ENCODE peak calls at places on chromosome 5, in seven cellular contexts. One of them, this sample, is unnamed.

GRCh38 chr5:110268985-110269384 is 457.5 kb downstream of the TMEM232 start:
- DNase-seq in SK-N-SH: no peak
- DNase-seq in MM.1S: peak
- DNase-seq in OCI-LY7: no peak
- DNase-seq in hepatocyte: no peak
- DNase-seq in PC-3: no peak
- DNase-seq in GM23248: no peak
- DNase-seq in this sample: peak

GRCh38 chr5:125042243-125042887 is 295.9 kb upstream of the ZNF608 start:
- DNase-seq in SK-N-SH: no peak
- DNase-seq in MM.1S: no peak
- DNase-seq in OCI-LY7: no peak
- DNase-seq in hepatocyte: no peak
- DNase-seq in PC-3: no peak
- DNase-seq in GM23248: peak
- DNase-seq in this sample: no peak

GRCh38 chr5:98783051-98783649 is 9.7 kb downstream of the RGMB start:
- DNase-seq in SK-N-SH: no peak
- DNase-seq in MM.1S: no peak
- DNase-seq in OCI-LY7: no peak
- DNase-seq in hepatocyte: no peak
- DNase-seq in PC-3: no peak
- DNase-seq in GM23248: peak
- DNase-seq in this sample: no peak

GRCh38 chr5:67807116-67807888 is 408.3 kb upstream of the PIK3R1 start:
- DNase-seq in SK-N-SH: no peak
- DNase-seq in MM.1S: no peak
- DNase-seq in OCI-LY7: no peak
- DNase-seq in hepatocyte: no peak
- DNase-seq in PC-3: no peak
- DNase-seq in GM23248: no peak
- DNase-seq in this sample: no peak

GRCh38 chr5:178074266-178074952 is 38.9 kb upstream of the N4BP3 start:
- DNase-seq in SK-N-SH: no peak
- DNase-seq in MM.1S: peak
- DNase-seq in OCI-LY7: peak
- DNase-seq in hepatocyte: peak
- DNase-seq in PC-3: no peak
- DNase-seq in GM23248: peak
- DNase-seq in this sample: peak

GRCh38 chr5:73816656-73817420 is 190.8 kb downstream of the ARHGEF28 start:
- DNase-seq in SK-N-SH: no peak
- DNase-seq in MM.1S: no peak
- DNase-seq in OCI-LY7: no peak
- DNase-seq in hepatocyte: no peak
- DNase-seq in PC-3: no peak
- DNase-seq in GM23248: peak
- DNase-seq in this sample: no peak

GRCh38 chr5:120358949-120359348 is 105.2 kb upstream of the PRR16 start:
- DNase-seq in SK-N-SH: no peak
- DNase-seq in MM.1S: no peak
- DNase-seq in OCI-LY7: no peak
- DNase-seq in hepatocyte: no peak
- DNase-seq in PC-3: peak
- DNase-seq in GM23248: no peak
- DNase-seq in this sample: no peak

GRCh38 chr5:82360043-82360442 is 81.9 kb upstream of the RPS23 start:
- DNase-seq in SK-N-SH: no peak
- DNase-seq in MM.1S: no peak
- DNase-seq in OCI-LY7: no peak
- DNase-seq in hepatocyte: no peak
- DNase-seq in PC-3: no peak
- DNase-seq in GM23248: no peak
- DNase-seq in this sample: peak

GRCh38 chr5:142360051-142360498 is 35.3 kb upstream of the SPRY4 start:
- DNase-seq in SK-N-SH: no peak
- DNase-seq in MM.1S: no peak
- DNase-seq in OCI-LY7: no peak
- DNase-seq in hepatocyte: no peak
- DNase-seq in PC-3: no peak
- DNase-seq in GM23248: no peak
- DNase-seq in this sample: no peak

GRCh38 chr5:89168766-89169165 is 285.8 kb upstream of the MEF2C start:
- DNase-seq in SK-N-SH: no peak
- DNase-seq in MM.1S: no peak
- DNase-seq in OCI-LY7: no peak
- DNase-seq in hepatocyte: no peak
- DNase-seq in PC-3: no peak
- DNase-seq in GM23248: no peak
- DNase-seq in this sample: no peak

GRCh38 chr5:72501475-72501874 is 5.7 kb downstream of the ZNF366 start:
- DNase-seq in SK-N-SH: no peak
- DNase-seq in MM.1S: no peak
- DNase-seq in OCI-LY7: no peak
- DNase-seq in hepatocyte: no peak
- DNase-seq in PC-3: no peak
- DNase-seq in GM23248: no peak
- DNase-seq in this sample: peak

GRCh38 chr5:73115399-73116051 is 4.8 kb upstream of the TMEM171 start:
- DNase-seq in SK-N-SH: no peak
- DNase-seq in MM.1S: no peak
- DNase-seq in OCI-LY7: no peak
- DNase-seq in hepatocyte: peak
- DNase-seq in PC-3: peak
- DNase-seq in GM23248: peak
- DNase-seq in this sample: no peak

GRCh38 chr5:66134407-66134843 is 9.7 kb upstream of the SREK1 start:
- DNase-seq in SK-N-SH: no peak
- DNase-seq in MM.1S: no peak
- DNase-seq in OCI-LY7: no peak
- DNase-seq in hepatocyte: no peak
- DNase-seq in PC-3: no peak
- DNase-seq in GM23248: no peak
- DNase-seq in this sample: no peak

GRCh38 chr5:78458843-78459242 is 98.4 kb downstream of the SCAMP1 start:
- DNase-seq in SK-N-SH: no peak
- DNase-seq in MM.1S: no peak
- DNase-seq in OCI-LY7: peak
- DNase-seq in hepatocyte: no peak
- DNase-seq in PC-3: no peak
- DNase-seq in GM23248: no peak
- DNase-seq in this sample: no peak

GRCh38 chr5:90017236-90017635 is 392.3 kb downstream of the CETN3 start:
- DNase-seq in SK-N-SH: no peak
- DNase-seq in MM.1S: no peak
- DNase-seq in OCI-LY7: no peak
- DNase-seq in hepatocyte: no peak
- DNase-seq in PC-3: no peak
- DNase-seq in GM23248: no peak
- DNase-seq in this sample: peak

GRCh38 chr5:112316006-112316405 is 103.1 kb downstream of the EPB41L4A start:
- DNase-seq in SK-N-SH: no peak
- DNase-seq in MM.1S: no peak
- DNase-seq in OCI-LY7: no peak
- DNase-seq in hepatocyte: no peak
- DNase-seq in PC-3: no peak
- DNase-seq in GM23248: no peak
- DNase-seq in this sample: no peak
- H3K4me3 ChIP-seq in SK-N-SH: no peak
- H3K4me3 ChIP-seq in MM.1S: no peak
- H3K4me3 ChIP-seq in OCI-LY7: no peak
- H3K4me3 ChIP-seq in hepatocyte: no peak
- H3K4me3 ChIP-seq in PC-3: no peak
- H3K4me3 ChIP-seq in GM23248: no peak
- H3K4me3 ChIP-seq in this sample: no peak

GRCh38 chr5:171315925-171316257 is 6.8 kb downstream of the TLX3 start:
- DNase-seq in SK-N-SH: no peak
- DNase-seq in MM.1S: no peak
- DNase-seq in OCI-LY7: no peak
- DNase-seq in hepatocyte: no peak
- DNase-seq in PC-3: no peak
- DNase-seq in GM23248: no peak
- DNase-seq in this sample: no peak

GRCh38 chr5:171317225-171317624 is 8.2 kb downstream of the TLX3 start:
- DNase-seq in SK-N-SH: no peak
- DNase-seq in MM.1S: no peak
- DNase-seq in OCI-LY7: no peak
- DNase-seq in hepatocyte: no peak
- DNase-seq in PC-3: no peak
- DNase-seq in GM23248: no peak
- DNase-seq in this sample: peak

GRCh38 chr5:171315386-171315891 is 6.4 kb downstream of the TLX3 start:
- DNase-seq in SK-N-SH: no peak
- DNase-seq in MM.1S: no peak
- DNase-seq in OCI-LY7: no peak
- DNase-seq in hepatocyte: no peak
- DNase-seq in PC-3: no peak
- DNase-seq in GM23248: no peak
- DNase-seq in this sample: peak

GRCh38 chr5:171318026-171318425 is 9.0 kb downstream of the TLX3 start:
- DNase-seq in SK-N-SH: no peak
- DNase-seq in MM.1S: no peak
- DNase-seq in OCI-LY7: no peak
- DNase-seq in hepatocyte: no peak
- DNase-seq in PC-3: no peak
- DNase-seq in GM23248: no peak
- DNase-seq in this sample: peak

DNA sequence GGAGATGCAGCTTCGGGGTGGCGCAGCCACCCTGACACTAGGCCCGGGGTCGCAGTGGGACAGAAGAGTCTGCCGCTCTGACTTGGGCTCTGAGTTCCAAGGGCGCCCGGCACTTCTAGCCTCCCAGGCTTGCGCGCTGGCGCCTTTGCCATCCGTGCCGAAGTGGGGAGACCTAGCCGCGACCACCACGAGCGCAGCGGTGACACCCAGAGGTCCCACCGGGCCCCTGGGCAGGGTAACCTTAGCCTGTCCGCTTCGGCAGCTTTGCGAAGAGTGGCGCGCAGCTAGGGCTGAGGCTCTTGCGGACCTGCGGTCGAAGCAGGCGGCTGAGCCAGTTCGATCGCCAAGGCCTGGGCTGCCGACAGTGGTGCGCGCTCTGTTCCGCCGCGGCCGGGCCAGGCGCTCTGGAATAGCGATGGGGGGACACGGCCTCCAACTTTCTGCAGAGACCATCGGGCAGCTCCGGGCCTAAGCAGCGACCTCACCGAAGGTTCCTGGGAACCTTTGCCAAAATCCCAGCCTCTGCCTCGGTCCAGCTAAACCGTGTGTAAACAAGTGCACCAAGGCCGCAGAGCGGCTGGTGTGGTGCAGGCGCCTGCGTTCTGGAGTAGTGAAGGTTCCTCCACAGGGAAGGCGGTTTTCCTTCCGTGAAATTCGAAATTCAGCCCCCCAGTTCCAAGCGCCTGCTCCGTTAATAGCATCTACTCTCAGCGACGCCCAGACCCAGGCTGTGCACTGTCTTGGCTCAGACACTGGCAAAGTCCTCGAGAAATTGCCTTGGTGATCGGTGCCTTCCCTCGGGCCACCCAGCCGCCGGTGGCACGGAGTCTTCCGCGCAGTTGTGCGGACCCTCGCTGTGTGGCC is 7.4 kb downstream of the TLX3 start:
- DNase-seq in SK-N-SH: no peak
- DNase-seq in MM.1S: no peak
- DNase-seq in OCI-LY7: no peak
- DNase-seq in hepatocyte: no peak
- DNase-seq in PC-3: no peak
- DNase-seq in GM23248: no peak
- DNase-seq in this sample: peak
- TF ChIP-seq EZH2phosphoT487 in SK-N-SH: no peak
- TF ChIP-seq EZH2phosphoT487 in MM.1S: no peak
- TF ChIP-seq EZH2phosphoT487 in OCI-LY7: no peak
- TF ChIP-seq EZH2phosphoT487 in hepatocyte: peak
- TF ChIP-seq EZH2phosphoT487 in PC-3: no peak
- TF ChIP-seq EZH2phosphoT487 in GM23248: peak
- TF ChIP-seq EZH2phosphoT487 in this sample: peak

DNA sequence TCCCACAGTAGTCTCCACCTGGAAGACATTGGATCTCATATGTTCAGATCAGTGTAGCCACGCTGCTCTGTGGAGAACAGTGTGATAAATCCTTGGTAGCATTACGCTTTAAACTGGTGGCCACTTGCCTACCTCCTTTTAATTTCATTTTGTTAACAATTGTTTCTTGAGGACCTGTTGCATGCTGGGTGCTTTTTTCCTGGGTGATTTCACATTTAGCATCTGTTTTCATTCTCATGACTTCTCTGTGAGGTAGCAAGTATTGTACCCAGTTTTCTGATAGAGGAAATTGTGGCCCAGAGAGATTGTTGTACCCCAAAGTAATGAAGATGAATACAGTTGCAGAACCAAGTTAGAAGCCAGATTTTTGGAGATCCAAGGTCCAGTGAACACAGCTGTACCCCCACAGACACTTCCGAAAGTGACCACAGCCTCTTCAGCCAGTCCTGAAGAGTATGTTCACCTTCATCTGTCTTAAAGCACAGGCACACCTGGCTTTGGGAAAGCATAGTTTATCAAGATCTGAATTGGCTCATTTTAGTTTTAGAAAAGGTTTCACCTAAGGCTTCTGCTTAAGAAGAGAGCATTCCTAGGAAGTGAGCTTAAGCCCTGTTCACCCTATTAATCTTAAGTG is 75.2 kb downstream of the F2RL2 start:
- DNase-seq in SK-N-SH: no peak
- DNase-seq in MM.1S: peak
- DNase-seq in OCI-LY7: peak
- DNase-seq in hepatocyte: no peak
- DNase-seq in PC-3: no peak
- DNase-seq in GM23248: no peak
- DNase-seq in this sample: no peak
- H3K4me3 ChIP-seq in SK-N-SH: no peak
- H3K4me3 ChIP-seq in MM.1S: peak
- H3K4me3 ChIP-seq in OCI-LY7: peak
- H3K4me3 ChIP-seq in hepatocyte: no peak
- H3K4me3 ChIP-seq in PC-3: no peak
- H3K4me3 ChIP-seq in GM23248: no peak
- H3K4me3 ChIP-seq in this sample: no peak

GRCh38 chr5:173954671-173955605 is 34.0 kb upstream of the C5orf47 start:
- DNase-seq in SK-N-SH: no peak
- DNase-seq in MM.1S: peak
- DNase-seq in OCI-LY7: no peak
- DNase-seq in hepatocyte: peak
- DNase-seq in PC-3: peak
- DNase-seq in GM23248: peak
- DNase-seq in this sample: no peak
- TF ChIP-seq EZH2phosphoT487 in SK-N-SH: no peak
- TF ChIP-seq EZH2phosphoT487 in MM.1S: no peak
- TF ChIP-seq EZH2phosphoT487 in OCI-LY7: no peak
- TF ChIP-seq EZH2phosphoT487 in hepatocyte: no peak
- TF ChIP-seq EZH2phosphoT487 in PC-3: no peak
- TF ChIP-seq EZH2phosphoT487 in GM23248: no peak
- TF ChIP-seq EZH2phosphoT487 in this sample: no peak

GRCh38 chr5:91243286-91243685 is 139.8 kb downstream of the ARRDC3 start:
- DNase-seq in SK-N-SH: no peak
- DNase-seq in MM.1S: no peak
- DNase-seq in OCI-LY7: no peak
- DNase-seq in hepatocyte: no peak
- DNase-seq in PC-3: no peak
- DNase-seq in GM23248: no peak
- DNase-seq in this sample: no peak
- H3K4me3 ChIP-seq in SK-N-SH: no peak
- H3K4me3 ChIP-seq in MM.1S: no peak
- H3K4me3 ChIP-seq in OCI-LY7: no peak
- H3K4me3 ChIP-seq in hepatocyte: no peak
- H3K4me3 ChIP-seq in PC-3: no peak
- H3K4me3 ChIP-seq in GM23248: no peak
- H3K4me3 ChIP-seq in this sample: no peak

This sample was measured in neural progenitor cell.